ENCODE peak calls at places on chromosomes 4 and X, in four cellular contexts. H is neuronal stem cell, X is tibial nerve, W is astrocyte. R is an unnamed sample.

GRCh38 chr4:32560306-32560705 is 1840.1 kb downstream of the PCDH7 start:
- DNase-seq in H (no peak), X (no peak), W (peak), R (no peak)

GRCh38 chr4:2186133-2186864 is 55.6 kb downstream of the HAUS3 start:
- DNase-seq in H (no peak), W (no peak), X (no peak), R (no peak)

GRCh38 chr4:84263415-84263814 is 235.7 kb downstream of the NKX6-1 start:
- DNase-seq in H (no peak), W (no peak), X (no peak), R (no peak)

GRCh38 chrX:13341491-13342101 is 21.7 kb upstream of the ATXN3L start:
- DNase-seq in W (peak), H (no peak), X (no peak), R (peak)

GRCh38 chrX:123967497-123967896 is 6.0 kb downstream of the STAG2 start:
- DNase-seq in W (no peak), X (no peak), H (no peak), R (no peak)

GRCh38 chr4:61922766-61923165 is 722.6 kb downstream of the ADGRL3 start:
- DNase-seq in W (no peak), X (no peak), H (no peak), R (no peak)

GRCh38 chrX:146456058-146456457 is 353.5 kb upstream of the CXorf51B start:
- DNase-seq in X (no peak), W (no peak), H (no peak), R (no peak)

GRCh38 chrX:19990225-19990518 is 689 bp downstream of the BCLAF3 start:
- DNase-seq in H (no peak), X (no peak), W (no peak), R (no peak)

GRCh38 chrX:33970028-33970932 is 161.8 kb downstream of the FAM47A start:
- DNase-seq in H (no peak), X (no peak), W (no peak), R (no peak)

GRCh38 chrX:13102636-13103035 is 58.2 kb upstream of the FAM9C start:
- DNase-seq in W (peak), H (no peak), X (no peak), R (peak)

GRCh38 chrX:68997461-68997860 is 167.8 kb downstream of the PJA1 start:
- DNase-seq in H (no peak), W (no peak), X (no peak), R (no peak)

GRCh38 chr4:80335554-80336358 is at the start of gene CFAP299:
- DNase-seq in H (peak), X (peak), W (peak), R (peak)

GRCh38 chrX:97751735-97752134 is 868.0 kb downstream of the RPA4 start:
- DNase-seq in H (no peak), W (no peak), X (no peak), R (no peak)

GRCh38 chr4:151530230-151530629 is 121.3 kb downstream of the FHIP1A start:
- DNase-seq in W (peak), X (no peak), H (no peak), R (no peak)

GRCh38 chr4:67522851-67523671 is 22.2 kb downstream of the CENPC start:
- DNase-seq in X (no peak), H (no peak), W (peak), R (no peak)

GRCh38 chr4:143254479-143255216 is 69.9 kb downstream of the USP38 start:
- DNase-seq in W (no peak), X (peak), H (no peak), R (no peak)

GRCh38 chr4:114378306-114378903 is 220.2 kb upstream of the UGT8 start:
- DNase-seq in W (peak), X (no peak), H (no peak), R (no peak)

GRCh38 chrX:135086197-135086854 is 34.0 kb downstream of the ETDB start:
- DNase-seq in H (peak), X (peak), W (peak), R (no peak)

GRCh38 chr4:79209822-79210635 is 115.8 kb downstream of the NAA11 start:
- DNase-seq in X (no peak), W (no peak), H (no peak), R (no peak)

GRCh38 chr4:181525641-181526040 is 717.6 kb upstream of the TENM3 start:
- DNase-seq in X (no peak), H (no peak), W (no peak), R (no peak)

GRCh38 chr4:113760094-113760851 is 1.3 kb downstream of the CAMK2D start:
- DNase-seq in H (no peak), X (peak), W (peak), R (peak)

GRCh38 chr4:140059159-140059558 is 94.8 kb downstream of the MAML3 start:
- DNase-seq in W (no peak), X (no peak), H (no peak), R (no peak)

GRCh38 chr4:4990857-4991540 is 28.3 kb downstream of the CYTL1 start:
- DNase-seq in W (peak), H (no peak), X (peak), R (no peak)

GRCh38 chrX:13001961-13002671 is 27.2 kb downstream of the TMSB4X start:
- DNase-seq in W (no peak), H (no peak), X (no peak), R (no peak)

GRCh38 chr4:154490261-154490588 is 1.4 kb downstream of the DCHS2 start:
- DNase-seq in W (no peak), X (no peak), H (peak), R (no peak)

GRCh38 chrX:129938081-129938480 is 32.1 kb downstream of the UTP14A start:
- DNase-seq in X (no peak), W (no peak), H (no peak), R (no peak)

GRCh38 chrX:1151378-1152077 is 60.9 kb downstream of the CRLF2 start:
- DNase-seq in X (no peak), W (no peak), H (no peak), R (peak)

GRCh38 chrX:1152090-1152489 is 60.4 kb downstream of the CRLF2 start:
- DNase-seq in H (no peak), W (no peak), X (no peak), R (peak)

GRCh38 chrX:1159515-1159914 is 52.9 kb downstream of the CRLF2 start:
- DNase-seq in X (no peak), W (no peak), H (no peak), R (no peak)

GRCh38 chrX:1150569-1151347 is 61.7 kb downstream of the CRLF2 start:
- DNase-seq in H (no peak), W (no peak), X (no peak), R (peak)

DNA sequence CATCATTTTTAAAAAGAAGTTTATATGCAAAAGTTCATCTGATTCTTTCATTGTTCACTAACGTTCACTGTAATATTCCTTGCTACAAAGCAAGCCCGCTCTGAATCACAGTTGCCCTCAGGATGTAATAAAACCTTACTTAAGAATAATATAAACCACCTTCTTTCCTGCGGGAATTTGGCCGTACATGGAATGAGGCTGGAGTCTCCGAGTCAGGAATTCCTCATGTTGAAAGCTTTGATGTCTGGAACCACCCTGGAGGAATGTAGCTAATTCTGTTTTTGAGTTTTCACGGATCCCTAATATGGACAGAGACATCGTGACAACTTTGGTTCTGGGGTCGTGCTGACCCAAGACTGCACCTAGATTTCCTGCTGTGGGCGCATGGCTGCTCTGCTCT is 58.5 kb downstream of the CRLF2 start:
- DNase-seq in H (no peak), X (no peak), W (no peak), R (peak)
- H3K27ac ChIP-seq in H (no peak), X (no peak), W (no peak), R (no peak)

GRCh38 chr4:148425327-148426110 is 16.7 kb downstream of the NR3C2 start:
- DNase-seq in X (no peak), H (no peak), W (no peak), R (no peak)
- H3K27ac ChIP-seq in X (no peak), H (no peak), W (no peak), R (no peak)

GRCh38 chr4:37981844-37982720 is 21.9 kb downstream of the PTTG2 start:
- DNase-seq in X (no peak), H (no peak), W (peak), R (peak)
- H3K27ac ChIP-seq in X (no peak), H (no peak), W (peak), R (peak)

GRCh38 chr4:169268951-169269781 is 1.6 kb downstream of the SH3RF1 start:
- DNase-seq in W (peak), X (no peak), H (no peak), R (peak)
- H3K27ac ChIP-seq in W (peak), X (peak), H (no peak), R (peak)

R was measured in SJSA1.